ENCODE peak calls at places on chromosomes 6 and 20, in six cellular contexts. J, K, P, T, V and D are unnamed samples.

GRCh38 chr20:45363611-45364492 is 896 bp downstream of the SYS1 start:
- DNase-seq in V (no peak), P (peak), J (no peak), T (no peak), K (no peak), D (no peak)

GRCh38 chr20:64064145-64064698 is 1.2 kb downstream of the TCEA2 start:
- DNase-seq in P (no peak), V (no peak), K (peak), T (peak), J (no peak), D (no peak)

GRCh38 chr6:87152528-87152950 is 2.8 kb upstream of the ZNF292 start:
- DNase-seq in J (no peak), K (peak), T (no peak), P (no peak), V (no peak), D (no peak)

GRCh38 chr6:26103141-26103769 is 16.0 kb downstream of the HFE start:
- DNase-seq in K (peak), T (peak), J (no peak), P (no peak), V (no peak), D (peak)

GRCh38 chr20:57133926-57134650 is 132.4 kb downstream of the BMP7 start:
- DNase-seq in K (no peak), P (no peak), V (no peak), J (no peak), T (no peak), D (no peak)

GRCh38 chr6:152246554-152247337 is 390.4 kb downstream of the SYNE1 start:
- DNase-seq in J (no peak), K (peak), V (no peak), T (peak), P (no peak), D (no peak)

GRCh38 chr6:112086744-112087135 is 542 bp downstream of the TUBE1 start:
- DNase-seq in P (no peak), V (no peak), K (peak), T (peak), J (no peak), D (no peak)

GRCh38 chr6:79895382-79896100 is 51.8 kb downstream of the ELOVL4 start:
- DNase-seq in P (no peak), V (no peak), K (no peak), J (no peak), T (no peak), D (no peak)

GRCh38 chr6:135089901-135090300 is 35.3 kb upstream of the HBS1L start:
- DNase-seq in K (no peak), V (no peak), T (no peak), J (no peak), P (no peak), D (no peak)

GRCh38 chr6:73134588-73134987 is 90.7 kb downstream of the KHDC1L start:
- DNase-seq in J (peak), K (peak), P (peak), T (peak), V (peak), D (peak)

GRCh38 chr6:134624781-134625180 is 306.9 kb upstream of the SGK1 start:
- DNase-seq in J (no peak), K (no peak), T (no peak), V (no peak), P (no peak), D (no peak)

GRCh38 chr6:92892626-92893025 is 526.7 kb downstream of the EPHA7 start:
- DNase-seq in K (no peak), V (no peak), P (no peak), T (peak), J (no peak), D (no peak)

DNA sequence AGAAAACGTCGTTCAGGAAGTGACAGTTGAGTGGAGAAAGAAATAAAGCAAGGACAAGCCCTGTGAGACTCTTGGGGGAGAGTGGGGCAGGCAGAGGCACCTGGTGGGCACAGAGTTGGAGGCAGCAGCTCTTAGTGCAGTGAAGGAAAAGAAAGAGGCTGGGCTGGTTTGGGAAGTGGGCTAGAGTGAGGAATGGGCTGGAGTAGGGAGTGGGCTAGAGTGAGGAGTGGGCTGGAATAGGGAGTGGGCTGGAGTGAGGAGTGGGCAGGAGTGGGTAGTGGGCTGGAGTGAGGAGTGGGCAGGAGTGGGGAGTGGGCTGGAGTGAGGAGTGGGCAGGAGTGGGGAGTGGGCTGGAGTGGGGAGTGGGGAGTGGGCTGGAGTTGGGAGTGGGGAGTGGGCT is 43.7 kb upstream of the BCAS1 start:
- DNase-seq in J (no peak), V (no peak), T (no peak), K (no peak), P (no peak), D (no peak)
- H4K91ac ChIP-seq in J (no peak), V (no peak), T (no peak), K (no peak), P (no peak), D (peak)

DNA sequence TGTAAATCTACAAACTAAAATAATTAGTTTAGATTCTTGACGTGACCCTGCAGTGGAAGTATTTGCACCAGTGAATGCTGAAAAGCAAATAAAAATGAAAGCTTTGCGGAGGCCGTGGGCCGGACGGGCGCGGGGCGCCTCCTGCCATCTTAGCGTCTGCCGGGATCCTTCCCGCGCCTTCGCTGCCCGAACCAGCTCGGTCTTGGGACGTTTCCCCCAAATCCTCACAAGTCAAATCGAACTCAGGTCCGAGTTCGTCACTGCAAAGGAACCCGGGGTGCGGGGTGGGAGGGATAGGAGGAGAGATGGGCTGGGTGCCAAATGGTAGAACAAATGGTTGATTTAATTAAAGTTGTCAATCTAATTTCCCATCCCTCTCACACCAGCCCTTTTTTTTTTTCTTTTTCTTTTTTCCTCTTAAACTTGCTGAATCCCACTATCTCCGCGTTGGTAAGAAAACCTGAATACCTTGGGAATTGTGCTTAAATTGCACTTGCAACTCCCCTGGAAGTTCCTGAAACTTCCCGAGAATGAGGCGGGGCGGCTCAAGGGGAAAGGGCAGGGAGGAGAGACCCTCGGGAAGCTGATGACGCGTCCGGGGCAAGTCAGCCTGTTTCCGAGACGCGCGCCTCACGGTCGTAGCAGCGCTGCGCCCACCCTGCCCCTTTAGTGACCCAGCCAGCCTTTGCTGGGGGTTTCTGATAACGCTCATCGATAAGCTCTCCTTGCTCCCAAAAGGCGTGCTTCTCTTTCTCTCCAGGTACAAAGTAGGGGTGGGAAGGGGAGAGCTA is 1.7 kb downstream of the GJA1 start:
- DNase-seq in T (peak), V (no peak), P (no peak), K (peak), J (no peak), D (no peak)
- H3K4ac ChIP-seq in T (peak), V (no peak), P (no peak), K (peak), J (peak), D (peak)

DNA sequence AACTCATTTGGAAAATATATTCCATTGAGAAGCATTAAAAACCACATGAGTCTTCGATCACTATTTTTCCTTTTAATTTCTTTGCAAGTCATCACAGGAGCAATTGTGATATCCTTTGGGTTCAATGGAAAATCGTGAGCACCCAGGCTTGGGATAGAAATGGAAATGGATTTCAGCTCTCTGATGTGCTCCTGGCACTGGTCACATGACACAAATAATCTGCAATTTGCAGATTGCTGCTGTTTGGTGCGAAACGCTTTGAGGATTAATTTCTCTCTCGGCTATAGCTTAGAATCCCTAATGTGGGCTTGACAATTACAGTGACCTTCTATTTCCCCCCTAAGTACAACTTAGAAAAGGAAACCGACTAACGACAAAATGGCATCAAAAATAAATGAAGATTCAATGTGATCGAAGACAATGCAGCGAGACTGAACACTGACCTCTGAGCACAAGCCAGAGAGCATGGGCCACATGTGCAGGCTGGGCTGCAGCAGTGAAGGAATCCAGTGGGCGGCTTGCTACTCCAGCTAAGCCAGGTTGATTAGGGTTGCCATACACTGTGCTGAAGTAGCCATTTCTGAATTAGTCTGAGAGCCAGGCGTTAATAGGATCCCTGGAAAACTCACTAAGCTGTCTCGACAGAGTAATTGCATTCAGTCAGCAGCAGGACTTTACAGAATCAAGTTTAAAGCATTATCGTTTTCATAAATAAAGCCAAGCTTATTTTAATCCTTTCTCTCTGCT is 301.8 kb upstream of the AGPAT4 start:
- DNase-seq in K (no peak), J (no peak), P (no peak), V (peak), T (no peak), D (no peak)
- H4K91ac ChIP-seq in K (no peak), J (no peak), P (no peak), V (no peak), T (no peak), D (no peak)

DNA sequence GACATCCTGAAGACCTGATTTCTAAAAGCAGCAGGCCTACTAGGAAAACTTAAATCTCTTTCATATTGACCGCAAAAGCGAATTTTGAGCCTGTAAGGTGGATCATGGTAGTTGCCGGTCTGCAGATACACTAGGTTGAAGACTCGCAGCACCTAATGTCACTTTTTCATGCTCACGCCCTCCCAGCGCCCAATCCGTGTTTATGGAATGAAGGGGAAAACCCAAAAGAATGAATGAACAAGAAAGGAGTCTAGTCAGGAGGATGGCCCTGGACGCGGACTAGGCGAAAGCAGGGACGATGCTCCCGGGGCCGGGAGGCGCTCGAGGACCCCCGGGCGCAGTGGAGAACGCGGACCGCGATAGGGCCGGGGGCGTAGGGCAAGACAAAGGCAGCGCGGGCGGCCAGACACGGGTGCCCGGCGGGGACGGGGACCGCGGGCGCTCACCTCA is 826 bp downstream of the GCLC start:
- DNase-seq in V (peak), K (peak), T (peak), J (no peak), P (no peak), D (peak)
- H3K4ac ChIP-seq in V (no peak), K (peak), T (peak), J (no peak), P (no peak), D (peak)

GRCh38 chr6:82111114-82111513 is 136.4 kb downstream of the IBTK start:
- DNase-seq in J (no peak), T (no peak), P (no peak), K (no peak), V (no peak), D (no peak)
- H4K91ac ChIP-seq in J (no peak), T (no peak), P (no peak), K (no peak), V (no peak), D (no peak)